ENCODE peak calls at places on chromosomes 2 and 18, in four cellular contexts. V is Panc1, B is GM23338, M is fibroblast of lung. R is an unnamed sample.

GRCh38 chr18:51074605-51075004 is 44.6 kb downstream of the SMAD4 start:
- DNase-seq in V (no peak), B (no peak), M (no peak), R (no peak)

GRCh38 chr2:72973566-72974435 is 56.5 kb downstream of the EMX1 start:
- DNase-seq in B (peak; percentile 94), M (peak; percentile 27), V (peak; percentile 46), R (no peak)

GRCh38 chr2:190563109-190563508 is 28.6 kb upstream of the NEMP2 start:
- DNase-seq in M (no peak), B (no peak), V (no peak), R (no peak)

GRCh38 chr18:27860011-27860410 is 316.9 kb downstream of the CDH2 start:
- DNase-seq in V (no peak), M (no peak), B (no peak), R (no peak)

GRCh38 chr2:129929321-129930290 is 49.9 kb upstream of the RAB6C start:
- DNase-seq in V (no peak), B (no peak), M (no peak), R (peak; percentile 77)

GRCh38 chr2:54468643-54469042 is 12.5 kb downstream of the SPTBN1 start:
- DNase-seq in B (no peak), V (no peak), M (no peak), R (no peak)

GRCh38 chr2:31402388-31402787 is 12.2 kb downstream of the XDH start:
- DNase-seq in V (no peak), M (peak; percentile 23), B (no peak), R (no peak)

GRCh38 chr2:43024515-43024962 is 201.9 kb downstream of the ZFP36L2 start:
- DNase-seq in M (peak; percentile 43), V (peak; percentile 20), B (peak; percentile 90), R (peak; percentile 23)

GRCh38 chr2:8538531-8538930 is 143.3 kb upstream of the ID2 start:
- DNase-seq in M (no peak), V (no peak), B (no peak), R (no peak)

GRCh38 chr2:99153921-99154604 is 679 bp downstream of the TSGA10 start:
- DNase-seq in B (peak; percentile 4), M (peak; percentile 21), V (peak; percentile 5), R (no peak)

GRCh38 chr2:241764272-241765241 is 12.1 kb upstream of the GAL3ST2 start:
- DNase-seq in B (no peak), M (no peak), V (no peak), R (no peak)

GRCh38 chr2:16713011-16713423 is 47.4 kb upstream of the CYRIA start:
- DNase-seq in V (no peak), M (no peak), B (no peak), R (no peak)

GRCh38 chr18:55539240-55539639 is 48.8 kb downstream of the TCF4 start:
- DNase-seq in M (peak; percentile 74), V (no peak), B (no peak), R (no peak)

GRCh38 chr2:118774458-118775133 is 72.9 kb downstream of the EN1 start:
- DNase-seq in V (peak; percentile 12), M (peak; percentile 61), B (peak; percentile 91), R (no peak)

GRCh38 chr2:118255301-118255700 is 167.0 kb downstream of the INSIG2 start:
- DNase-seq in B (peak; percentile 40), V (no peak), M (no peak), R (no peak)

GRCh38 chr2:195649629-195650190 is 7.3 kb upstream of the SLC39A10 start:
- DNase-seq in M (no peak), V (no peak), B (no peak), R (no peak)

GRCh38 chr2:18132697-18133096 is 254.2 kb downstream of the KCNS3 start:
- DNase-seq in M (peak; percentile 91), B (no peak), V (no peak), R (no peak)

GRCh38 chr2:160590664-160591063 is 97.1 kb upstream of the RBMS1 start:
- DNase-seq in V (no peak), B (no peak), M (no peak), R (no peak)

GRCh38 chr2:237482485-237482884 is 4.6 kb upstream of the MLPH start:
- DNase-seq in V (no peak), B (no peak), M (no peak), R (peak; percentile 18)

GRCh38 chr2:212021947-212022346 is 516.7 kb downstream of the ERBB4 start:
- DNase-seq in M (peak; percentile 83), B (no peak), V (no peak), R (no peak)

GRCh38 chr2:150643106-150643730 is 155.8 kb upstream of the RND3 start:
- DNase-seq in B (no peak), V (no peak), M (peak; percentile 94), R (no peak)

GRCh38 chr2:40123746-40124145 is 328.1 kb downstream of the SLC8A1 start:
- DNase-seq in B (no peak), M (no peak), V (no peak), R (no peak)

GRCh38 chr2:100807707-100808106 is 12.2 kb upstream of the NPAS2 start:
- DNase-seq in B (no peak), V (no peak), M (no peak), R (no peak)
- H3K27ac ChIP-seq in B (no peak overlapping the region), V (no peak overlapping the region), M (no peak overlapping the region), R (no peak overlapping the region)

GRCh38 chr2:33810046-33810835 is 211.1 kb upstream of the FAM98A start:
- DNase-seq in M (peak; percentile 48), V (no peak), B (no peak), R (no peak)
- H3K27ac ChIP-seq in M (no peak overlapping the region), V (no peak overlapping the region), B (no peak overlapping the region), R (no peak overlapping the region)

GRCh38 chr18:77062518-77063003 is 70.0 kb downstream of the MBP start:
- DNase-seq in M (peak; percentile 96), B (no peak), V (no peak), R (no peak)

GRCh38 chr18:77059294-77059916 is 73.2 kb downstream of the MBP start:
- DNase-seq in V (no peak), B (peak; percentile 82), M (peak; percentile 64), R (no peak)

GRCh38 chr18:77061946-77062517 is 70.6 kb downstream of the MBP start:
- DNase-seq in V (no peak), B (peak; percentile 62), M (no peak), R (no peak)

GRCh38 chr18:77063256-77063655 is 69.3 kb downstream of the MBP start:
- DNase-seq in B (peak; percentile 35), V (no peak), M (peak; percentile 80), R (no peak)

DNA sequence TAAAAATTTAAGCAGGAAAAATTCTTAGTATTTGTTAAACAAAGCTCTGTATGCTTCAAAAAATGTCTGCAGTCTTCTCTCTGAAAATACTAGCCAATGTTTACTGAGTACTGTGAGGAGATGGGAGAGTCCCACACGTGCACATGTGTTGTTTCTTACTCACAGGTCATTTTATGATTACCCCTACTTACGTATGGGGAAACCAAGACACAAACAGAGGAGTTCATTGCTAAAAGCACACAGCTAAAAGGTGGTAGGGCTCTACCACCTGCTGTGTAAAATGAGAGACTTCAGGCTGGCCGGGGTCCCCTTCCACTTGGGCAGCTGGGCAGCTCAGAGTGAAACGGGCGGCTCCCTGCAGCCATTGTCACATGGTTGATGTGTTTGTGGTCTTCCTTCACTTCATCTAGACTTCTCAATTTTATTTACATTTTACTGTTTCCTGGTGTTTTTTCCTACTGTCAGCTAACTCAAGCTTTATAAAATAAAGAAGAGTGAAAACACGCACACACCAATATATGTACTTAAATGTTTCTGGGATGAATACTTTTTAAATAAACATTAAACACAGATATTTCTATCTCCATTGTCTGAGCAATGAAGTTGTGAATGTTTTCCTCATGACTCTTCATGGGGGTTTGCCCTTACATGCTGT is 71.2 kb downstream of the MBP start:
- DNase-seq in B (no peak), V (no peak), M (peak; percentile 46), R (no peak)
- H3K27ac ChIP-seq in B (no peak overlapping the region), V (peak overlapping the region; percentile 49), M (no peak overlapping the region), R (no peak overlapping the region)

GRCh38 chr2:120176526-120176925 is 46.7 kb downstream of the TMEM185B start:
- DNase-seq in V (no peak), B (no peak), M (no peak), R (no peak)

GRCh38 chr2:120180066-120180465 is 43.1 kb downstream of the TMEM185B start:
- DNase-seq in V (no peak), B (no peak), M (no peak), R (no peak)

GRCh38 chr2:120175000-120175581 is 48.1 kb downstream of the TMEM185B start:
- DNase-seq in B (peak; percentile 87), M (peak; percentile 51), V (peak; percentile 25), R (no peak)

GRCh38 chr2:120177011-120177621 is 46.1 kb downstream of the TMEM185B start:
- DNase-seq in V (no peak), B (peak; percentile 46), M (no peak), R (no peak)

DNA sequence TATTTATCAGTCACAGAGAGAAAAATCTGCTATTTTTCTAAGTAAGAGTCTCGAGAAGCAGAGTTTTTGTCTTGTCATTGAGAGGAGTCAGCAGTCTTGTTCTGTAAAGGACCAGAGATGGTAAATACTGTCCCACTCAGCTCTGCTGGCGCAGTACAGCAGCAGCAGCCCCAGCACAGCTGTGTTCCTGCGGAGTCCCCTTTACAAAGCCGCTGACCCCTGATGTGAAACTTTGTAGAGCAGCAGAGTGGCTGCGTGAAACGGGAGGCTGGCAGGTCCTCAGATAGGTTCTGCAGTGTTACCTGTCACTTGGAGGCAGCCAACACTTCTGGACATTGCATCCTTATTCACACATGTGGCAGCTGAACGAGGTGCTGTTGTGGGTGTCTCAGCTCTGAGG is 45.2 kb downstream of the TMEM185B start:
- DNase-seq in V (no peak), B (no peak), M (no peak), R (no peak)
- H3K27ac ChIP-seq in V (no peak overlapping the region), B (no peak overlapping the region), M (no peak overlapping the region), R (no peak overlapping the region)